ENCODE peak calls at places on chromosomes 5 and 9, in five cellular contexts. U is SK-N-SH, G is IMR-90, R is K562, X is GM12878. I is an unnamed sample.

GRCh38 chr5:113663879-113664278 is 150.4 kb downstream of the YTHDC2 start:
- DNase-seq in X (no peak), R (peak; percentile 22), G (peak; percentile 16), U (peak; percentile 15), I (peak; percentile 47)

GRCh38 chr5:65854931-65855330 is 71.4 kb upstream of the ERBIN start:
- DNase-seq in U (no peak), X (no peak), G (peak; percentile 84), R (no peak), I (no peak)

GRCh38 chr9:19517202-19517942 is 108.6 kb downstream of the ACER2 start:
- DNase-seq in X (no peak), U (peak; percentile 41), G (no peak), R (peak; percentile 54), I (no peak)

GRCh38 chr5:82106806-82107205 is 135.0 kb downstream of the ATG10 start:
- DNase-seq in R (no peak), U (no peak), G (no peak), X (no peak), I (no peak)

GRCh38 chr5:103119067-103119764 is 722 bp downstream of the GIN1 start:
- DNase-seq in G (peak; percentile 13), U (peak; percentile 1), R (no peak), X (peak; percentile 9), I (no peak)

GRCh38 chr9:35791321-35791921 is at the start of gene NPR2:
- DNase-seq in R (no peak), G (peak; percentile 9), X (no peak), U (peak; percentile 71), I (no peak)

GRCh38 chr9:115204827-115205506 is 87.0 kb upstream of the TNC start:
- DNase-seq in R (no peak), X (no peak), U (no peak), G (peak; percentile 95), I (peak; percentile 8)

GRCh38 chr9:111108946-111109345 is 70.7 kb upstream of the LPAR1 start:
- DNase-seq in X (no peak), U (no peak), R (no peak), G (peak; percentile 90), I (no peak)

GRCh38 chr9:84670106-84670800 is 724 bp downstream of the NTRK2 start:
- DNase-seq in G (no peak), X (no peak), R (no peak), U (peak; percentile 60), I (no peak)

GRCh38 chr5:55037046-55037771 is 13.2 kb downstream of the GZMK start:
- DNase-seq in R (no peak), U (no peak), G (no peak), X (no peak), I (peak; percentile 2)

GRCh38 chr5:168747987-168748777 is 169.0 kb upstream of the PANK3 start:
- DNase-seq in X (no peak), R (peak; percentile 74), G (no peak), U (peak; percentile 77), I (peak; percentile 52)

GRCh38 chr5:7745882-7746735 is 104.8 kb downstream of the CFAP90 start:
- DNase-seq in U (peak; percentile 59), X (no peak), G (peak; percentile 59), R (peak; percentile 66), I (peak; percentile 48)

GRCh38 chr5:146475906-146476305 is 28.8 kb downstream of the TCERG1 start:
- DNase-seq in X (no peak), G (peak; percentile 2), U (no peak), R (no peak), I (no peak)

GRCh38 chr5:84274585-84275468 is 109.9 kb downstream of the EDIL3 start:
- DNase-seq in R (no peak), U (peak; percentile 22), X (no peak), G (peak; percentile 28), I (peak; percentile 38)

GRCh38 chr9:132406554-132407122 is at the start of gene TTF1:
- DNase-seq in R (peak; percentile 94), G (peak; percentile 88), U (peak; percentile 92), X (peak; percentile 77), I (peak; percentile 94)

GRCh38 chr5:139443766-139444473 is 4.6 kb upstream of the DNAJC18 start:
- DNase-seq in U (peak; percentile 16), X (no peak), R (no peak), G (peak; percentile 80), I (no peak)

GRCh38 chr5:61943718-61944117 is 362.3 kb upstream of the KIF2A start:
- DNase-seq in G (no peak), X (no peak), R (no peak), U (no peak), I (no peak)

GRCh38 chr5:129591508-129592160 is 131.5 kb downstream of the ADAMTS19 start:
- DNase-seq in G (no peak), U (no peak), R (no peak), X (no peak), I (no peak)

GRCh38 chr9:70418822-70419545 is 4.5 kb upstream of the KLF9 start:
- DNase-seq in G (peak; percentile 96), U (peak; percentile 84), R (peak; percentile 81), X (peak; percentile 64), I (peak; percentile 95)
- TF ChIP-seq RCOR1 in G (no peak), U (no peak), R (no peak), X (no peak), I (no peak)

DNA sequence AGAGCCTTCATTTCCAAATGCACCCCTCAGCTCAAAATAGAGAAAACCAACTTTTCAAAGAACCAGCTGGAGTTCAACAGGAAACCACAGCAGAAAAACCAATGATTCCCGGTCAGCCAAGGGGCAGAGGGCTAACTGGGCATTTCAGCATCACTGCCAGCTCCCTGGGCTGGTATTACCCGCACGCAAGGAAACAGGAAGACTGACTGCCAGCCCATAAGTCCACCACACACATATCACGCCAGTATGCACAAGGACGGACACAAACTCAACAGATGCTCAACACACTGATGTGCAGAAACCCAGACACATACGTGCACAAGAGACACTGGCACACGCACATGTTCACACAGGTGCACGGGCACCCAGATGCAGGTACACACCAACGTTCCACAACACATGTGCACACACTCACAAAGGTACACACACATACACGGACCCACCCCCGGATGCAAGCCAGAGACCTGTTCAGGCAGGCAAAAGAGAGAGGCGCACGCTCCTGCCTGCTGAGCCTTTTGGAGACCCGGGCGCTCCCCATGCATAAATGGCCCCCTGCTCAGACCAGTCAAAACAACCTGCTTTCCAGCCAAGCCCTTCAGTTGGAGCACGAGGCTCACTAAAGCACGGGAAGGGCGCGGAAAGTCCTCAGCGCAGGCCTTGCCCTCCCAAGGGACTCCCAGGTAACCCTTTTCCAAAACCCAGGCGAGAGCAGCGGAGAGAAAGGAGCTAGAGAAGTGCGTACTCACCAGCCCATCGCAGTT is 2.1 kb downstream of the ADAMTS2 start:
- DNase-seq in X (no peak), R (no peak), U (no peak), G (no peak), I (no peak)
- TF ChIP-seq RCOR1 in X (no peak), R (no peak), U (no peak), G (no peak), I (no peak)

DNA sequence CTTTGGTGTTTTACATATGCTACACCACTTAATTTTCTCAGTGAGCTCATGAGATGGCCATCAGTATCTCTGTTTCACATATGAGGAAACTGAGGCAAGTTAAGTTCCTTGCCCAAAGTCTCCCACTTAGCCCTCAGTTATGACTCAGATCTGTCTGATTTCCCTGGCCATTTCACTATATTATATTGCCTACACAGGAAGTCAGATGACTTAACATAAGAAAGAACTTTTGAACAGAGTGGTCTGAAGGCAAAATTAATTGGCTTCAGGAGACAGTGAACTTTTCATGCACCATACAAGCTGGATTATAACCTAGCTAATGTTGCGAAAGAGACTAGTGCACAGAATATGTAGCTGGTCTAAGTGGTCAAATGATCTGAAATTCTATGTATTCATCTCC is 221.6 kb downstream of the NFIB start:
- DNase-seq in U (no peak), X (no peak), R (no peak), G (no peak), I (no peak)
- TF ChIP-seq RCOR1 in U (no peak), X (no peak), R (no peak), G (no peak), I (no peak)

GRCh38 chr5:126969548-126969947 is 60.8 kb downstream of the MARCHF3 start:
- DNase-seq in G (no peak), R (no peak), U (no peak), X (peak; percentile 48), I (no peak)
- TF ChIP-seq RCOR1 in G (no peak), R (no peak), U (no peak), X (no peak), I (no peak)

GRCh38 chr5:171272996-171273970 is 35.8 kb upstream of the TLX3 start:
- DNase-seq in X (no peak), U (peak; percentile 58), G (peak; percentile 40), R (peak; percentile 13), I (peak; percentile 55)
- TF ChIP-seq RCOR1 in X (no peak), U (peak; percentile 37), G (no peak), R (no peak), I (no peak)

GRCh38 chr9:128552153-128552743 is at the start of gene SPTAN1:
- DNase-seq in U (peak; percentile 99), G (peak; percentile 84), R (peak; percentile 97), X (peak; percentile 60), I (peak; percentile 87)

GRCh38 chr9:128554155-128554862 is 1.9 kb downstream of the SPTAN1 start:
- DNase-seq in X (peak; percentile 27), U (peak; percentile 37), R (peak; percentile 54), G (peak; percentile 93), I (peak; percentile 72)

GRCh38 chr9:128555180-128555721 is 2.9 kb downstream of the SPTAN1 start:
- DNase-seq in G (peak; percentile 79), R (peak; percentile 34), U (no peak), X (no peak), I (peak; percentile 58)

GRCh38 chr9:128552744-128553221 is 396 bp downstream of the SPTAN1 start:
- DNase-seq in G (no peak), X (no peak), R (peak; percentile 52), U (peak; percentile 80), I (no peak)

DNA sequence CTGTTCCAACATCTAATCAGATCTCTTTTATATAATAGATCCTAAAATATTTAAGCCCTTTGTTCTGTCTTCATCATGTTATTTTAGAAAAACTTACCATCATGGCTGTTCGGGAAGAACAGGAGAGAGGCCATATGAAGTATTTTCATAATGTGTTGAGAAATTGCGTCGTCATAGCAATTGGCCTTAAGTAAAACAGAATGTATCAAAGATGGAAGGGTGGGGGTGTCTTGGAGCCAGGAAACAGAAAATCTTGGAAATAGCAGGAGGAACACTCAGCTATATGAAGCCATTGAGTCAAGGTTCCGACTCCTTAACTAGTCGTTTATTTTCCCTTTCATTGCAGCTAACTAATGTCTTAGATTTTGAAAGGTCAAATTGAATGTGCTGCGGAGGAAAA is 1.3 kb downstream of the SPTAN1 start:
- DNase-seq in G (peak; percentile 86), X (no peak), U (no peak), R (no peak), I (no peak)
- TF ChIP-seq RCOR1 in G (no peak), X (no peak), U (no peak), R (no peak), I (no peak)

DNA sequence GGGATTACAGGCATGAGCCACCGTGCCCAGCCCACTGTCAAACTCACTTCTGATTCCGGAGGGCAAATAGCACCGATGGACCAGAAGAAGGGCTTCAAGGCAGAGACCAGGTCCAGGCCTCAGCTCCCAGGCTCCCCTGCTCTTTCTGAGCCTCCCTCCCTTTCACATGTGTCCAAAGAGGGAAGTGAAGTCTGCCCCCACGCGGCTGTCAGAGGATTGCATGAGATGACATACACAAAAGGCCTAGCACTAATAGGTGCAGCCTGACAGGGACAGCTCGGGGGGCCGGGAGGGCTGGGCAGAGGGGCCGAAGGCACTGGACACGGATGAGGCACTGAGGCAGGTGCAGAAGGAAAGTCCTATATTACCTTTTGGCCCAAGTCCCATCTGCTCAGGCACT is 16.1 kb downstream of the FBP1 start:
- DNase-seq in U (peak; percentile 67), X (no peak), G (no peak), R (peak; percentile 68), I (peak; percentile 50)
- TF ChIP-seq RCOR1 in U (no peak), X (no peak), G (no peak), R (no peak), I (no peak)

I was measured in A549.